ENCODE peak calls at places on chromosome 13, in four cellular contexts. One of them, this sample, is unnamed.

GRCh38 chr13:23440821-23441608 is 7.5 kb upstream of the SACS start:
- DNase-seq in epithelial cell of proximal tubule: no peak
- DNase-seq in AG10803: no peak
- DNase-seq in foreskin fibroblast: no peak
- DNase-seq in this sample: peak

GRCh38 chr13:32316476-32316875 is 1.2 kb downstream of the BRCA2 start:
- DNase-seq in AG10803: no peak
- DNase-seq in epithelial cell of proximal tubule: no peak
- DNase-seq in foreskin fibroblast: no peak
- DNase-seq in this sample: no peak

GRCh38 chr13:49585220-49586157 is at the start of gene RCBTB1:
- DNase-seq in epithelial cell of proximal tubule: no peak
- DNase-seq in foreskin fibroblast: peak
- DNase-seq in AG10803: peak
- DNase-seq in this sample: peak

GRCh38 chr13:87777395-87777794 is 106.2 kb downstream of the SLITRK5 start:
- DNase-seq in AG10803: no peak
- DNase-seq in foreskin fibroblast: no peak
- DNase-seq in epithelial cell of proximal tubule: peak
- DNase-seq in this sample: no peak

GRCh38 chr13:80133631-80134083 is 207.3 kb downstream of the SPRY2 start:
- DNase-seq in foreskin fibroblast: no peak
- DNase-seq in epithelial cell of proximal tubule: no peak
- DNase-seq in AG10803: no peak
- DNase-seq in this sample: no peak

GRCh38 chr13:83740622-83741021 is 141.7 kb downstream of the SLITRK1 start:
- DNase-seq in epithelial cell of proximal tubule: no peak
- DNase-seq in AG10803: no peak
- DNase-seq in foreskin fibroblast: no peak
- DNase-seq in this sample: no peak

GRCh38 chr13:23671902-23672301 is 101.7 kb downstream of the TNFRSF19 start:
- DNase-seq in foreskin fibroblast: peak
- DNase-seq in epithelial cell of proximal tubule: no peak
- DNase-seq in AG10803: peak
- DNase-seq in this sample: no peak

GRCh38 chr13:91184244-91184926 is 163.1 kb upstream of the MIR17HG start:
- DNase-seq in foreskin fibroblast: no peak
- DNase-seq in epithelial cell of proximal tubule: no peak
- DNase-seq in AG10803: no peak
- DNase-seq in this sample: no peak

GRCh38 chr13:49690990-49691886 is at the start of gene EBPL:
- DNase-seq in AG10803: peak
- DNase-seq in epithelial cell of proximal tubule: no peak
- DNase-seq in foreskin fibroblast: peak
- DNase-seq in this sample: peak

GRCh38 chr13:75486146-75486545 is 4.2 kb upstream of the TBC1D4 start:
- DNase-seq in foreskin fibroblast: no peak
- DNase-seq in epithelial cell of proximal tubule: no peak
- DNase-seq in AG10803: no peak
- DNase-seq in this sample: no peak

GRCh38 chr13:86559915-86560314 is 760.7 kb upstream of the SLITRK6 start:
- DNase-seq in epithelial cell of proximal tubule: no peak
- DNase-seq in foreskin fibroblast: no peak
- DNase-seq in AG10803: no peak
- DNase-seq in this sample: no peak

GRCh38 chr13:40386586-40386985 is 279.9 kb downstream of the FOXO1 start:
- DNase-seq in AG10803: no peak
- DNase-seq in epithelial cell of proximal tubule: no peak
- DNase-seq in foreskin fibroblast: no peak
- DNase-seq in this sample: no peak

GRCh38 chr13:90752070-90752469 is 595.4 kb upstream of the MIR17HG start:
- DNase-seq in epithelial cell of proximal tubule: no peak
- DNase-seq in AG10803: no peak
- DNase-seq in foreskin fibroblast: no peak
- DNase-seq in this sample: no peak

GRCh38 chr13:27403252-27403678 is 21.2 kb upstream of the GTF3A start:
- DNase-seq in foreskin fibroblast: peak
- DNase-seq in epithelial cell of proximal tubule: peak
- DNase-seq in AG10803: peak
- DNase-seq in this sample: no peak

GRCh38 chr13:112674412-112675383 is 15.1 kb upstream of the ATP11A start:
- DNase-seq in epithelial cell of proximal tubule: no peak
- DNase-seq in foreskin fibroblast: no peak
- DNase-seq in AG10803: peak
- DNase-seq in this sample: no peak

GRCh38 chr13:30257433-30258099 is 49.8 kb downstream of the KATNAL1 start:
- DNase-seq in foreskin fibroblast: no peak
- DNase-seq in AG10803: peak
- DNase-seq in epithelial cell of proximal tubule: no peak
- DNase-seq in this sample: peak

GRCh38 chr13:20157387-20157786 is 3.5 kb downstream of the GJA3 start:
- DNase-seq in foreskin fibroblast: no peak
- DNase-seq in epithelial cell of proximal tubule: no peak
- DNase-seq in AG10803: no peak
- DNase-seq in this sample: no peak

GRCh38 chr13:20819715-20820114 is 46.0 kb upstream of the EEF1AKMT1 start:
- DNase-seq in epithelial cell of proximal tubule: no peak
- DNase-seq in AG10803: no peak
- DNase-seq in foreskin fibroblast: no peak
- DNase-seq in this sample: no peak

GRCh38 chr13:98484289-98485219 is 92.4 kb downstream of the STK24 start:
- DNase-seq in foreskin fibroblast: peak
- DNase-seq in AG10803: peak
- DNase-seq in epithelial cell of proximal tubule: peak
- DNase-seq in this sample: peak

GRCh38 chr13:19845758-19846157 is 17.7 kb downstream of the ZMYM5 start:
- DNase-seq in foreskin fibroblast: peak
- DNase-seq in epithelial cell of proximal tubule: no peak
- DNase-seq in AG10803: peak
- DNase-seq in this sample: no peak

GRCh38 chr13:51607165-51607564 is 22.9 kb downstream of the WDFY2 start:
- DNase-seq in foreskin fibroblast: no peak
- DNase-seq in epithelial cell of proximal tubule: no peak
- DNase-seq in AG10803: no peak
- DNase-seq in this sample: no peak

GRCh38 chr13:28564030-28564429 is 69.1 kb upstream of the FLT1 start:
- DNase-seq in foreskin fibroblast: no peak
- DNase-seq in AG10803: no peak
- DNase-seq in epithelial cell of proximal tubule: no peak
- DNase-seq in this sample: no peak

GRCh38 chr13:51961493-51962403 is 49.5 kb downstream of the ATP7B start:
- DNase-seq in foreskin fibroblast: no peak
- DNase-seq in AG10803: no peak
- DNase-seq in epithelial cell of proximal tubule: no peak
- DNase-seq in this sample: no peak

GRCh38 chr13:80235559-80236296 is 105.2 kb downstream of the SPRY2 start:
- DNase-seq in epithelial cell of proximal tubule: peak
- DNase-seq in AG10803: peak
- DNase-seq in foreskin fibroblast: no peak
- DNase-seq in this sample: no peak

GRCh38 chr13:86986448-86986847 is 684.7 kb upstream of the SLITRK5 start:
- DNase-seq in AG10803: no peak
- DNase-seq in foreskin fibroblast: no peak
- DNase-seq in epithelial cell of proximal tubule: no peak
- DNase-seq in this sample: no peak

GRCh38 chr13:105446197-105446596 is 1089.3 kb downstream of the EFNB2 start:
- DNase-seq in AG10803: peak
- DNase-seq in foreskin fibroblast: no peak
- DNase-seq in epithelial cell of proximal tubule: no peak
- DNase-seq in this sample: no peak

GRCh38 chr13:23463631-23464030 is 30.1 kb upstream of the SACS start:
- DNase-seq in epithelial cell of proximal tubule: no peak
- DNase-seq in foreskin fibroblast: no peak
- DNase-seq in AG10803: peak
- DNase-seq in this sample: no peak

GRCh38 chr13:95741584-95742563 is 64.9 kb downstream of the DNAJC3 start:
- DNase-seq in foreskin fibroblast: no peak
- DNase-seq in AG10803: no peak
- DNase-seq in epithelial cell of proximal tubule: no peak
- DNase-seq in this sample: no peak

GRCh38 chr13:37602743-37603381 is 4.3 kb upstream of the POSTN start:
- DNase-seq in epithelial cell of proximal tubule: no peak
- DNase-seq in foreskin fibroblast: no peak
- DNase-seq in AG10803: peak
- DNase-seq in this sample: no peak

GRCh38 chr13:53137777-53138176 is 109.2 kb downstream of the OLFM4 start:
- DNase-seq in AG10803: peak
- DNase-seq in foreskin fibroblast: peak
- DNase-seq in epithelial cell of proximal tubule: no peak
- DNase-seq in this sample: no peak

GRCh38 chr13:50617134-50617721 is 226.3 kb downstream of the DLEU7 start:
- DNase-seq in AG10803: peak
- DNase-seq in foreskin fibroblast: peak
- DNase-seq in epithelial cell of proximal tubule: no peak
- DNase-seq in this sample: no peak

GRCh38 chr13:38952827-38953226 is 37.8 kb downstream of the STOML3 start:
- DNase-seq in AG10803: no peak
- DNase-seq in foreskin fibroblast: no peak
- DNase-seq in epithelial cell of proximal tubule: no peak
- DNase-seq in this sample: no peak

GRCh38 chr13:24925318-24926231 is 161.6 kb downstream of the RNF17 start:
- DNase-seq in AG10803: no peak
- DNase-seq in foreskin fibroblast: no peak
- DNase-seq in epithelial cell of proximal tubule: no peak
- DNase-seq in this sample: no peak

GRCh38 chr13:23765531-23765930 is 123.7 kb downstream of the MIPEP start:
- DNase-seq in AG10803: no peak
- DNase-seq in epithelial cell of proximal tubule: no peak
- DNase-seq in foreskin fibroblast: no peak
- DNase-seq in this sample: no peak

GRCh38 chr13:44048326-44048725 is 168.6 kb downstream of the LACC1 start:
- DNase-seq in epithelial cell of proximal tubule: no peak
- DNase-seq in foreskin fibroblast: no peak
- DNase-seq in AG10803: no peak
- DNase-seq in this sample: no peak
- TF ChIP-seq CTCF in epithelial cell of proximal tubule: peak
- TF ChIP-seq CTCF in foreskin fibroblast: no peak
- TF ChIP-seq CTCF in AG10803: peak
- TF ChIP-seq CTCF in this sample: peak

DNA sequence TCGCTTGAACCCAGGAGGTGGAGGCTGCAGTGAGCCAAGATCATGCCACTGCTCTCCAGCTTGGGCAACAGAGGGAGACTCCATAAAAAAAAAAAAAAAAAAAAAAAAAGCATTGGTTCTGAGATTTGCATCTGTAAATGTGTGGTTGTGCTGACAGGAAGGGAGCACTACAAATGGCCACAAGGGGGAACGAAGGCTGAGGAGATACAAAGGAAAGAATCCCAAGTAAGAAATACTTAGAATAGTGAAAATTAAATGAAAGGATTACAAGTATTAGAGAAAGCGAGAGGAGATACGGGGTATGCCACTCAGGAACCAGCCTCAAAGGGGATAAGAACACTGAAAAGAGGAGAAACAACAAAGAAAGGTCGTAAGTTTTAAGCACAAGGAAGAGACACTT is 284.9 kb downstream of the KLF12 start:
- DNase-seq in epithelial cell of proximal tubule: peak
- DNase-seq in AG10803: peak
- DNase-seq in foreskin fibroblast: peak
- DNase-seq in this sample: no peak
- H3K4me3 ChIP-seq in epithelial cell of proximal tubule: no peak
- H3K4me3 ChIP-seq in AG10803: no peak
- H3K4me3 ChIP-seq in foreskin fibroblast: no peak
- H3K4me3 ChIP-seq in this sample: no peak

DNA sequence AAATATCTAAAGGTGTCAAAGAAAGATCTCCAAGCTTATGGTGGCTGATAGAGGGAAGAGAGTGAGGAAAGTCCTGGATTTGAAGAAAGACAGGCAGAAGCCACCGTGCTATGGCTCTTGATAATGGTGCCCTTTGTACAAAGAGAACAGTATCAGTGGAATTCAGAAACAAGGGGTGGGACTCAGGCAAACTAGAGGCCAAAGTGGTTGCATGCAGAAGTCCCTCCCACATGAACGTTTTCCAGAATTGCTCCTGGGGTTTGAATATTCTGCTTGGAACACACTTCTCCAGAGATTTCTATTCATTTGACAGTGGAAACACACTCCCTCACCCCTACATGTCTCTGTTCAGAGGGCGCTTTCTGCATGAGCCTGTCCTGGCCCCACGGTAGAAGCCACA is 10.1 kb upstream of the MBNL2 start:
- DNase-seq in foreskin fibroblast: no peak
- DNase-seq in AG10803: no peak
- DNase-seq in epithelial cell of proximal tubule: no peak
- DNase-seq in this sample: no peak
- TF ChIP-seq CTCF in foreskin fibroblast: no peak
- TF ChIP-seq CTCF in AG10803: no peak
- TF ChIP-seq CTCF in epithelial cell of proximal tubule: no peak
- TF ChIP-seq CTCF in this sample: no peak

DNA sequence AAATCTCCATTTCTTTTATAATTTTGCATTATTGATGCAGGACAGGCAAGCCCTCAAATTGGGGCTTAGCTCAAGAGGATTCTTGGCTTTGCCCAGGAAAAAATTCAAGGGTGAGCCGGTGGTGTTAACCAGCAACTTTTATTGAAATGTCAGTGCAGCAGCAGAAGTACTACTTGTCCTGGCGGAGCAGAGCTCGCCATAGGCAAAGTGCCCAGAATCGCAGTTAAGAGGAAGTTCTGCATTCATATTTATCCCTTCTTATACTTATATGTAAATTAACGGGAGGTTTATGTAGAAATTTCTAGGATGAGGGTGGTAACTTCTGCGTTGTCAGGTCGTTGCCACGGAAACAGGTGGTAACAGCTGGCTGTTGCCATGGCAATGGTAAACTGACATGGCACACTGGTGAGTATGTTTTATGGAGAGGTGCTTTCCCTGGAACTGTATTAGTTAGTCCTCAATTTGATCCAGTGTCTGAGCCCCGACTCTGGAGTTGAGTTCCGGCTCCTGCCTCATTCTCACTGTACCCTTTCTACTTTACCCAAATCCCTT is 2494.8 kb upstream of the PCDH20 start:
- DNase-seq in epithelial cell of proximal tubule: no peak
- DNase-seq in AG10803: no peak
- DNase-seq in foreskin fibroblast: no peak
- DNase-seq in this sample: no peak
- H3K4me3 ChIP-seq in epithelial cell of proximal tubule: no peak
- H3K4me3 ChIP-seq in AG10803: no peak
- H3K4me3 ChIP-seq in foreskin fibroblast: no peak
- H3K4me3 ChIP-seq in this sample: no peak

DNA sequence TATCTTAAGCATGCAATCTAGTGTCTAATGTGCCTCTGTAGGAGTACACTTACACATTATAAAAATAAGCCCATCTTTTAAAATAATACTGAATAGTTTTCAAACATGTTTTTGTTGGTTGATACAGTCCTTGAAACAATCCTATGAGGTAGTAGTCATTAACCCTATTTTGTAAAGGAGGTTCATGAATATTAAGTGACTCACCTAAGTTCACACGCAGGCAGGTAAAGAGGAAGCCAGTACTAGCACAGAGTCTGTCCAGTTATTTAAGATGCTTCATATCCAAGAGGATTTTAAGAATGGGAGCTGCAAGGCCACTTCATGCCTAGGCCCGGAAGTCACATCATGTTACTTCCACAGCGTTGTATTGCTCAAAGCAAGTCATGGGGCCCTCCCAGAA is 121.0 kb upstream of the MAB21L1 start:
- DNase-seq in AG10803: no peak
- DNase-seq in foreskin fibroblast: no peak
- DNase-seq in epithelial cell of proximal tubule: no peak
- DNase-seq in this sample: no peak
- TF ChIP-seq CTCF in AG10803: no peak
- TF ChIP-seq CTCF in foreskin fibroblast: no peak
- TF ChIP-seq CTCF in epithelial cell of proximal tubule: no peak
- TF ChIP-seq CTCF in this sample: no peak